ENCODE peak calls at places on chromosomes 4 and X, in four cellular contexts. H is IMR-90, C is neuronal stem cell, U is trophoblast cell. N is an unnamed sample.

GRCh38 chrX:40092808-40093435 is 4.8 kb downstream of the BCOR start:
- DNase-seq in C (no peak), H (no peak), U (no peak), N (no peak)

GRCh38 chr4:3338321-3338838 is 45.6 kb downstream of the RGS12 start:
- DNase-seq in U (no peak), H (no peak), C (no peak), N (no peak)

GRCh38 chr4:123452585-123452984 is 56.0 kb downstream of the SPRY1 start:
- DNase-seq in C (no peak), U (peak; percentile 17), H (peak; percentile 98), N (no peak)

GRCh38 chr4:15695240-15695699 is 7.6 kb upstream of the BST1 start:
- DNase-seq in U (peak; percentile 15), C (peak; percentile 18), H (peak; percentile 99), N (no peak)

GRCh38 chr4:30630431-30630830 is 89.7 kb upstream of the PCDH7 start:
- DNase-seq in H (no peak), U (no peak), C (no peak), N (no peak)

GRCh38 chr4:152283806-152284470 is 252.0 kb downstream of the FBXW7 start:
- DNase-seq in C (no peak), H (no peak), U (no peak), N (no peak)

GRCh38 chr4:151481813-151482212 is 72.8 kb downstream of the FHIP1A start:
- DNase-seq in U (no peak), C (no peak), H (no peak), N (no peak)

GRCh38 chr4:92189146-92189545 is 114.6 kb upstream of the GRID2 start:
- DNase-seq in C (no peak), H (no peak), U (no peak), N (no peak)

GRCh38 chrX:11341274-11342256 is 48.4 kb downstream of the AMELX start:
- DNase-seq in C (no peak), H (peak; percentile 79), U (peak; percentile 68), N (no peak)

GRCh38 chr4:39855909-39856512 is 121.7 kb downstream of the PDS5A start:
- DNase-seq in C (no peak), H (peak; percentile 48), U (peak; percentile 6), N (no peak)

GRCh38 chrX:455673-456072 is 69.0 kb upstream of the PPP2R3B start:
- DNase-seq in C (no peak), U (no peak), H (no peak), N (no peak)

GRCh38 chr4:159006202-159006601 is 96.7 kb upstream of the RAPGEF2 start:
- DNase-seq in U (peak; percentile 41), C (no peak), H (peak; percentile 48), N (no peak)

GRCh38 chrX:133465254-133465653 is 50.0 kb upstream of the GPC4 start:
- DNase-seq in C (no peak), U (no peak), H (no peak), N (no peak)

GRCh38 chrX:67544281-67544680 is 460 bp downstream of the AR start:
- DNase-seq in C (peak; percentile 17), H (no peak), U (no peak), N (no peak)

GRCh38 chr4:166657261-166657660 is 577.0 kb downstream of the SPOCK3 start:
- DNase-seq in H (no peak), U (peak; percentile 69), C (no peak), N (no peak)

GRCh38 chr4:37936889-37937498 is 23.2 kb upstream of the PTTG2 start:
- DNase-seq in U (no peak), H (no peak), C (no peak), N (no peak)

GRCh38 chr4:27973056-27973455 is 1112.4 kb downstream of the STIM2 start:
- DNase-seq in C (no peak), H (no peak), U (no peak), N (no peak)

GRCh38 chr4:54937501-54937900 is 187.9 kb downstream of the KDR start:
- DNase-seq in U (no peak), C (no peak), H (no peak), N (no peak)

GRCh38 chr4:173134426-173134825 is 34.2 kb upstream of the GALNT7 start:
- DNase-seq in H (no peak), C (no peak), U (no peak), N (no peak)

GRCh38 chr4:67700119-67700873 is 659 bp downstream of the UBA6 start:
- DNase-seq in H (peak; percentile 27), C (no peak), U (peak; percentile 9), N (no peak)

GRCh38 chrX:19824603-19825002 is 62.8 kb downstream of the SH3KBP1 start:
- DNase-seq in U (peak; percentile 50), C (no peak), H (peak; percentile 45), N (no peak)

GRCh38 chr4:186840222-186840701 is 116.6 kb upstream of the FAT1 start:
- DNase-seq in C (no peak), U (no peak), H (peak; percentile 62), N (no peak)

GRCh38 chr4:2790583-2791517 is 2.0 kb upstream of the SH3BP2 start:
- DNase-seq in C (no peak), U (no peak), H (no peak), N (no peak)

GRCh38 chrX:108177321-108177990 is 85.9 kb downstream of the ATG4A start:
- DNase-seq in H (no peak), C (peak; percentile 71), U (no peak), N (no peak)

GRCh38 chrX:26848511-26848910 is 614.6 kb downstream of the PPP4R3C start:
- DNase-seq in C (no peak), U (no peak), H (no peak), N (no peak)

GRCh38 chr4:154727540-154727939 is 16.3 kb upstream of the LRAT start:
- DNase-seq in C (no peak), U (no peak), H (no peak), N (no peak)

GRCh38 chr4:133969202-133969873 is 232.3 kb downstream of the PABPC4L start:
- DNase-seq in U (no peak), H (peak; percentile 20), C (no peak), N (no peak)

GRCh38 chrX:49039598-49040375 is 3.4 kb downstream of the TFE3 start:
- DNase-seq in C (peak; percentile 74), H (peak; percentile 94), U (peak; percentile 74), N (peak; percentile 68)
- H2AK5ac ChIP-seq in C (no peak overlapping the region), H (peak overlapping the region; percentile 97), U (no peak overlapping the region), N (peak overlapping the region; percentile 75)

DNA sequence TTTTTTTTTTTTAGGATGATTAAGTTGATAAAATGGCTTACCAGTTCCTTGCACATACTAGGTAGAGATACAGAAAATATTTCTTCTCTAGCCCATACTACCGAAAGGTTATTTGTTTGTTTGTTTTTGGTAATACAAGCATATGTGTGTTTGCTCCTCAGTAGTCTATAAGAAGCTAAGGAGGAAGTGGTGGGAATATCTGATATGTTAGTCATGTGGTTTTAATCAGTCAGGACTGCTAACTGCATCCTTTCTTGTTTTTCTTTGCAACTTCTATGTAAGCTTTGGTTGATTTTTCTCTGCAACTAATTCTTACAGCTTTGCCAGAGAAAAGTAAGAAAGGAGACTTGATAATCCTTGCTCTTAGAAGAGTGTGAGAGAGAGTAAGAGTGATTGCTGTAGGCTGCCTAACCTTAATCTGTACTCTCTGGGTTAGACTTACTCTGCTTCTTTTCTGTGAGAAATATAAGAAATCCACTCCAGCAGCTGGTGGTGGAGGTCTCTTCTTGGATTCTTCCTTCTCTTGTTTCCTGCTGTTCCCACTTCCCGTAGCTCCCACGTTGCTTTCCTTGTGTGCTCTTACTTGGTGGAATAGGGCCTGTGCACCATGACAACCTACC is 28.3 kb downstream of the SEPTIN11 start:
- DNase-seq in C (no peak), H (peak; percentile 87), U (no peak), N (no peak)
- H2AK5ac ChIP-seq in C (no peak overlapping the region), H (peak overlapping the region; percentile 82), U (no peak overlapping the region), N (no peak overlapping the region)

GRCh38 chr4:8258813-8259212 is 10.7 kb upstream of the HTRA3 start:
- DNase-seq in U (no peak), C (no peak), H (no peak), N (no peak)

GRCh38 chr4:8260656-8261111 is 8.9 kb upstream of the HTRA3 start:
- DNase-seq in H (peak; percentile 96), U (peak; percentile 78), C (no peak), N (no peak)

GRCh38 chr4:8257854-8258253 is 11.7 kb upstream of the HTRA3 start:
- DNase-seq in H (no peak), C (no peak), U (no peak), N (no peak)

GRCh38 chr4:8261851-8262535 is 7.6 kb upstream of the HTRA3 start:
- DNase-seq in C (no peak), H (peak; percentile 25), U (peak; percentile 82), N (no peak)

DNA sequence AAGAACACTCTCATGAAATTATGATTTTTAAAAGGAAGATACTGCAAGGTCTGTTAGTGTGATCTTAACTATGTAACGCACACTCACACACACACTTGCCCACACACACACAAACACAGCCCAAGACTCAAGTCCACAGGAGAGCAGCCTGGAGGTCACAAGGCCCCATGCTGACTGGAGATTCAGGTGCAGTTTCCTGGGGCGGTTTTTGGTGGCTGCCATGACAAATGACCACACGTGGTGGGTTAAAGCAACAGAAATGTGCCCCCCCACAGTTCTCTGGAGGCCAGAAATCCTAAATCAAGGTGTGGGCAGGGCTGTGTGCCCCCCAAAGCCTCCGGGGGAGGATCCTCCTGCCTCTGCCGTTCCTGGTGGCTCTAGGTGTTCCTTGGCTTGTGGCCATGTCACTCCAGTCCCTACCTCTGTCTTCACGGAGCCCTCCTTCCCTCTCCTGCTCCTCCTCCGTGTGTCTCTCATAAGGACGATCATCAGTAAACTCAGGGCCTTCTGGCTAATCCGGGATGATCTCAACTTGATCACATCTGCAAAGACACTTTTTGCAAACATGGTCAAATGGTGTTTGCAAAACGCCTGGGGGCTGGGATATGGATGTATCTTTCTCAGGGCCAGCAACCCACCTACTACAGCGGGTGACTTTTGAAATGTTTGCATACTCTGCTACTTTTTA is 9.7 kb upstream of the HTRA3 start:
- DNase-seq in C (no peak), U (no peak), H (no peak), N (no peak)
- H2AK5ac ChIP-seq in C (no peak overlapping the region), U (peak overlapping the region; percentile 98), H (no peak overlapping the region), N (no peak overlapping the region)

GRCh38 chr4:141432000-141432712 is 204.2 kb upstream of the IL15 start:
- DNase-seq in C (no peak), U (no peak), H (peak; percentile 28), N (no peak)
- H2AK5ac ChIP-seq in C (no peak overlapping the region), U (no peak overlapping the region), H (no peak overlapping the region), N (no peak overlapping the region)